ENCODE peak calls at places on chromosomes 4 and X, in nine cellular contexts. H, C, T, K, D, P, F, M and U are unnamed samples. For H3K4me1, the result is how much of the 10 kb centered on the place peaks cover.

GRCh38 chr4:26116057-26116456 is 202.0 kb downstream of the SMIM20 start:
- DNase-seq in M (no peak), P (no peak), C (no peak), K (no peak), H (no peak), F (no peak), T (no peak), D (no peak), U (no peak)

GRCh38 chr4:972651-973424 is 531 bp downstream of the DGKQ start:
- DNase-seq in H (peak), T (no peak), F (peak), M (no peak), K (no peak), C (peak), D (peak), P (no peak), U (peak)

GRCh38 chrX:40945366-40945713 is 139.9 kb upstream of the USP9X start:
- DNase-seq in K (peak), T (no peak), M (no peak), C (peak), D (no peak), H (peak), P (no peak), F (peak), U (no peak)

GRCh38 chr4:73197220-73197619 is 61.4 kb downstream of the ANKRD17 start:
- DNase-seq in D (no peak), T (no peak), K (no peak), H (peak), F (no peak), P (no peak), M (no peak), C (no peak), U (no peak)

GRCh38 chrX:1453951-1454785 is 1.5 kb upstream of the ASMTL start:
- DNase-seq in C (peak), K (peak), H (peak), P (peak), M (peak), T (peak), F (peak), D (peak), U (peak)

GRCh38 chr4:148654131-148654530 is 211.9 kb upstream of the NR3C2 start:
- DNase-seq in D (no peak), T (no peak), H (no peak), K (no peak), C (no peak), M (no peak), F (no peak), P (no peak), U (no peak)

GRCh38 chr4:23458061-23458460 is 431.8 kb downstream of the PPARGC1A start:
- DNase-seq in C (no peak), H (no peak), D (no peak), T (no peak), K (no peak), M (no peak), F (no peak), P (no peak), U (no peak)

GRCh38 chr4:124631760-124632159 is 80.8 kb downstream of the ANKRD50 start:
- DNase-seq in F (no peak), K (peak), P (no peak), M (peak), D (no peak), T (no peak), C (peak), H (peak), U (peak)

GRCh38 chr4:186554485-186554884 is 882 bp downstream of the MTNR1A start:
- DNase-seq in C (peak), D (no peak), K (peak), P (no peak), M (no peak), F (no peak), T (peak), H (peak), U (peak)

GRCh38 chrX:67545772-67546495 is 2.1 kb downstream of the AR start:
- DNase-seq in T (no peak), F (no peak), C (no peak), H (peak), K (peak), P (no peak), D (no peak), M (peak), U (peak)

GRCh38 chrX:110218591-110218990 is 99.3 kb downstream of the AMMECR1 start:
- DNase-seq in T (no peak), K (no peak), C (no peak), M (no peak), D (no peak), H (peak), F (no peak), P (no peak), U (no peak)

GRCh38 chrX:132738951-132739350 is 219.5 kb downstream of the HS6ST2 start:
- DNase-seq in F (no peak), M (no peak), H (no peak), D (no peak), K (no peak), T (no peak), C (no peak), P (no peak), U (no peak)

GRCh38 chr4:108135549-108136209 is 33.1 kb downstream of the LEF1 start:
- DNase-seq in K (peak), T (no peak), D (no peak), M (no peak), P (no peak), C (no peak), H (no peak), F (no peak), U (peak)

GRCh38 chr4:114599231-114600065 is 841 bp downstream of the UGT8 start:
- DNase-seq in H (peak), M (no peak), K (peak), C (no peak), T (no peak), P (no peak), D (no peak), F (peak), U (peak)

GRCh38 chr4:132991111-132991510 is 158.0 kb upstream of the PCDH10 start:
- DNase-seq in M (no peak), C (no peak), T (no peak), K (peak), H (no peak), D (no peak), P (no peak), F (no peak), U (no peak)

GRCh38 chr4:139841464-139842195 is 176.0 kb downstream of the MGST2 start:
- DNase-seq in M (no peak), H (no peak), F (peak), D (no peak), T (peak), K (peak), P (no peak), C (no peak), U (no peak)

GRCh38 chrX:14528629-14529287 is 578 bp upstream of the GLRA2 start:
- DNase-seq in P (peak), H (peak), C (peak), M (peak), K (peak), D (peak), F (peak), T (peak), U (peak)

GRCh38 chr4:152508818-152509217 is 27.1 kb downstream of the FBXW7 start:
- DNase-seq in P (no peak), F (no peak), M (no peak), K (no peak), C (no peak), T (no peak), D (no peak), H (no peak), U (no peak)

DNA sequence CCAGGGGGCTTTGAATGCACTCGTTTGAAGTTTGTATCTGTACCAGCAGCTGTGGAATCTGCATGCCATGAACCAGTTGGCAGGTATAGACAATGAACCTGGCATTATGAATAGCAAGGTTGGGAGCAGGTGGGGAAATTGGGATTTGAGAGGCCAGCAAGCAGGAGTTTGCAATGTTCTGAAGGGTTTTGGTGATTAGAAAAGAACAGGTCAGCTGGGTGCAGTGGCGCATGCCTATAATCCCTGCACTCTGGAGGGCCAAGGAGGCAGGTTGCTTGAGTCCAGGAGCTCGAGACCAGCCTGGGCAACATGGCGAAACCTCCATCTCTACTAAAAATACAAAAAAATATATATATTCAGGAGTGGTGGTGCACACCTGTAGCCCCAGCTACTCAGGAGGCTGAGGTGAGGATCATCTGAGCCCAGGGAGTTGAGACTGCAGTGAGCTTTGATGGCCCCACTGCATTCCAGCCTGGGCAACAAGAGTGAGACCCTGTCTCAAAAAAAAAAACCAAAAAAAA is 64.0 kb downstream of the TSC22D3 start:
- DNase-seq in T (no peak), K (no peak), D (no peak), P (no peak), C (no peak), H (no peak), M (no peak), F (peak), U (no peak)
- H3K4me1 ChIP-seq in T (under half), K (under half), D (under half), P (under half), C (under half), H (under half), M (under half), F (under half), U (under half)

GRCh38 chr4:113564493-113564892 is 197.0 kb downstream of the CAMK2D start:
- DNase-seq in F (no peak), C (no peak), M (no peak), P (no peak), D (no peak), T (no peak), K (peak), H (no peak), U (no peak)
- H3K4me1 ChIP-seq in F (under half), C (under half), M (under half), P (under half), D (under half), T (under half), K (under half), H (under half), U (under half)

GRCh38 chr4:61773655-61774245 is 573.6 kb downstream of the ADGRL3 start:
- DNase-seq in D (no peak), P (no peak), K (no peak), T (no peak), H (no peak), C (no peak), F (no peak), M (no peak), U (no peak)

GRCh38 chr4:61772116-61772515 is 572.0 kb downstream of the ADGRL3 start:
- DNase-seq in T (no peak), M (no peak), P (no peak), C (no peak), H (no peak), D (no peak), F (no peak), K (peak), U (no peak)

DNA sequence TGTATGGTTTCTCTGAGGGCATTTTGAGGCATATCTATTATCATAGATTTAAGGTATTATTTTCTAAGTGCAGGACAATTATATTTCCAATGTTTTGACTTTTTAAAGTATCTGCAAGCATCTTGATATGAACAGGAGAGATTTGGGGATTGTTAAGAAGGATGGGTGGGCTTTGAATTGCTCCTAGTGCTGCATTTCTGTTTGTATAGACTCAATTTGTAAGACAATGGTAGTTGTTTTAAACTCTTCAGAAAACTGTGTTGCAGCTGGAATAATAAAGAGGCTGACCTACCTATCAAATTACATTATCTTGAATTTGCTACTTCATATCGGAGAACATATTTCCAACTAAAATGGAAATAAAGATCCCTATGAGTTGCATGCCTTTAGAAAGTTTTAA is 570.3 kb downstream of the ADGRL3 start:
- DNase-seq in C (no peak), M (no peak), F (no peak), T (no peak), D (no peak), H (no peak), P (no peak), K (no peak), U (no peak)
- H3K4me1 ChIP-seq in C (under half), M (under half), F (under half), T (under half), D (under half), H (under half), P (under half), K (under half), U (under half)

GRCh38 chr4:10093801-10094552 is 22.6 kb downstream of the WDR1 start:
- DNase-seq in M (no peak), H (peak), T (no peak), F (no peak), D (no peak), C (no peak), P (no peak), K (no peak), U (peak)
- H3K4me1 ChIP-seq in M (under half), H (under half), T (under half), F (half or more), D (half or more), C (under half), P (half or more), K (under half), U (half or more)

GRCh38 chr4:69730002-69730401 is 30.4 kb downstream of the SULT1B1 start:
- DNase-seq in T (no peak), P (no peak), M (no peak), H (no peak), D (no peak), F (no peak), K (no peak), C (no peak), U (no peak)

GRCh38 chr4:69731261-69731660 is 29.2 kb downstream of the SULT1B1 start:
- DNase-seq in K (no peak), P (no peak), D (no peak), C (no peak), T (no peak), M (no peak), F (no peak), H (peak), U (no peak)

GRCh38 chr4:69735119-69735518 is 25.3 kb downstream of the SULT1B1 start:
- DNase-seq in M (no peak), P (no peak), T (no peak), H (no peak), F (no peak), K (no peak), D (no peak), C (no peak), U (no peak)

GRCh38 chr4:69727924-69728323 is 32.5 kb downstream of the SULT1B1 start:
- DNase-seq in K (no peak), P (no peak), M (no peak), T (no peak), H (no peak), F (no peak), D (no peak), C (no peak), U (no peak)

GRCh38 chr4:69731826-69732225 is 28.6 kb downstream of the SULT1B1 start:
- DNase-seq in K (no peak), P (no peak), F (no peak), T (no peak), D (no peak), C (no peak), M (no peak), H (peak), U (no peak)
- H3K4me1 ChIP-seq in K (under half), P (under half), F (under half), T (under half), D (under half), C (under half), M (under half), H (under half), U (under half)

DNA sequence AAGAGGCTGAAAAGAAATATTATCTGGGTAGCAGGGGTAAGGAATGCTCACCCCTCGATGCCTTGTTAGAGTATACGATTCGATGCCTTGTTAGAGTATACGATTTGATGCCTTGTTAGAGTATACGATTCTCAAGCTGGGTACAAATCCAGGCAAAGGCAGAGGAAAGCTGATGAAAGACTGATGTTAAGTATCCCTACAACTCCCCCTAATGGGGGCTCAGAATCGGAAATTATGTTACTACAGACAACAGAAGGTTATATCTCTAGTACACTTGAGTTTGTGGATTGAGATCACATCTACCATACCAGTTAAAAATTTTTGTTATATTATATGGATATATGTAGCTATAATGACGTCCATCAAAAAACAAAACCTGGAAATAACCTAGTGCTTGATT is 4.8 kb downstream of the LRRC66 start:
- DNase-seq in T (peak), F (no peak), P (no peak), M (no peak), C (no peak), D (no peak), H (peak), K (peak), U (no peak)
- H3K4me1 ChIP-seq in T (under half), F (under half), P (under half), M (under half), C (under half), D (under half), H (under half), K (under half), U (under half)

GRCh38 chr4:144582105-144582850 is 63.7 kb upstream of the HHIP start:
- DNase-seq in H (peak), D (no peak), P (no peak), K (no peak), T (no peak), M (no peak), C (no peak), F (no peak), U (no peak)

GRCh38 chr4:144582975-144583374 is 63.0 kb upstream of the HHIP start:
- DNase-seq in T (peak), C (no peak), K (no peak), P (no peak), F (no peak), M (no peak), H (no peak), D (no peak), U (no peak)

GRCh38 chr4:144580421-144580820 is 65.5 kb upstream of the HHIP start:
- DNase-seq in P (no peak), D (no peak), H (no peak), C (no peak), T (no peak), F (no peak), K (no peak), M (no peak), U (no peak)

GRCh38 chr4:144578681-144579080 is 67.3 kb upstream of the HHIP start:
- DNase-seq in H (peak), T (no peak), M (no peak), F (no peak), K (no peak), P (no peak), C (no peak), D (no peak), U (no peak)

DNA sequence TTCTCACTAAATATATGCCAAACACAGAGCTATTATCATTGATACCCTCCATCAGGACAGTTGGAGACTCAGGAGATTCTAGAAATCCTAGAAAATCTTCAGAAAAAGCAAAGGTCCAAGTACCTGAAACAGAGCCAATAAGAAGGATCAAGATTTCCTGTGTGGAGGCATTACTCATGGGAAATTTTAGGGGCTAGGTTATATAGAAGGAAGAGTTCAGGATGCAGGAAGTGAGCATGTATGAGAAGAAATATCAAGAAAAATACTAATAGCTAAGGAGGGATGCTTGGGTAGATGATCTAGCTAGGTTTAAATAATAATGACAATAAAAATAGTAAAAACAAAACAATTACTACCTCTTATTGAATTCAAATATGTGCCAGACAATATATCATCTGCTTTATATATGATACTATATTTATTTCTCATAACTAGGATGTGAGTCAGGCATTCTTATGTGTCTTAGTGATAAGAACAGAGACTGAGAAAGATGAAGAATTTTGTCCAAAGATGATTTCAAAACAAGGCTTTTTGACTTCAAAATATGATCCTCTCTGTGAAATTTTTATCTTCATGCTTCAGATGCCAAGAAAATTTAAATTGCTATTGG is 66.4 kb upstream of the HHIP start:
- DNase-seq in C (no peak), H (peak), K (no peak), T (no peak), D (no peak), M (no peak), P (no peak), F (no peak), U (no peak)
- H3K4me1 ChIP-seq in C (half or more), H (under half), K (under half), T (under half), D (under half), M (under half), P (under half), F (under half), U (under half)

GRCh38 chrX:107728342-107729099 is 47.1 kb downstream of the TSC22D3 start:
- DNase-seq in C (no peak), D (no peak), H (no peak), M (no peak), F (no peak), T (no peak), P (no peak), K (no peak), U (no peak)
- H3K4me1 ChIP-seq in C (half or more), D (under half), H (under half), M (under half), F (under half), T (under half), P (under half), K (under half), U (half or more)

GRCh38 chrX:130085551-130085986 is 24.7 kb downstream of the ELF4 start:
- DNase-seq in C (no peak), M (no peak), T (no peak), H (no peak), K (no peak), P (no peak), F (no peak), D (no peak), U (no peak)
- H3K4me1 ChIP-seq in C (under half), M (under half), T (under half), H (under half), K (under half), P (under half), F (under half), D (half or more), U (under half)

DNA sequence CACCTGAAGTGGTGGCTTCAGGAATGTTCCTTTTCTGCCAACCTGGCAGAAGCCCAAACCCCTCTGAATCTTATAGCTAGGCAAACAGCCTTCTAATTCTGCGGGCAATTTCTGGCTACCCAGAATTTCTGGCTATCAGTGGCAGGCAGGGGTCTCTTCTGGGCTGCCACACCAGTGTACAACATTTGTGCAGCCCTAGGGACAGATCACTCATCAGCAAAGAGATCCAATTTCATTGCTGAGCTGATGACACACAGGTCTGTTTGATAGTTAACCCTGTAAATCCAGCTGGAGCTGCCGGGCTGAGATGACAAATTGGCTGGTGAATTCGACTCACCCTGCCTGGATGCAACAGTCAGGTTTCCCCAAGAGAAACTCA is 2.4 kb downstream of the MID1 start:
- DNase-seq in D (no peak), F (no peak), K (no peak), T (no peak), C (peak), P (no peak), M (no peak), H (peak), U (peak)
- H3K4me1 ChIP-seq in D (under half), F (under half), K (under half), T (under half), C (under half), P (under half), M (under half), H (under half), U (under half)